ENCODE peak calls at places on chromosomes 1 and 21, in seven cellular contexts. M is fibroblast of lung, Y is IMR-90, R is foreskin fibroblast, P is gastrocnemius medialis, B is fibroblast of mammary gland, A is AG09309. N is an unnamed sample.

GRCh38 chr1:935751-936231 is 12.1 kb downstream of the SAMD11 start:
- DNase-seq in R (no peak), Y (no peak), B (no peak), A (no peak), P (no peak), M (no peak), N (no peak)

GRCh38 chr1:3601743-3602142 is 9.6 kb downstream of the MEGF6 start:
- DNase-seq in B (no peak), P (no peak), M (no peak), Y (no peak), R (no peak), A (no peak), N (no peak)

GRCh38 chr1:227729881-227730629 is 5.0 kb downstream of the JMJD4 start:
- DNase-seq in M (peak), Y (peak), A (peak), B (peak), R (peak), P (peak), N (peak)

GRCh38 chr1:112304151-112304550 is 91.9 kb upstream of the CTTNBP2NL start:
- DNase-seq in A (no peak), M (no peak), P (no peak), B (no peak), Y (no peak), R (no peak), N (no peak)

GRCh38 chr1:40634901-40635655 is 30.4 kb downstream of the RIMS3 start:
- DNase-seq in B (no peak), Y (peak), R (peak), M (no peak), A (no peak), P (no peak), N (peak)

GRCh38 chr1:93579891-93580290 is 101.7 kb downstream of the BCAR3 start:
- DNase-seq in B (peak), P (peak), R (peak), M (peak), A (peak), Y (peak), N (peak)

GRCh38 chr1:29669912-29670311 is 433.6 kb downstream of the PTPRU start:
- DNase-seq in M (no peak), P (no peak), R (no peak), A (no peak), B (no peak), Y (no peak), N (no peak)

GRCh38 chr1:72397786-72398185 is 115.4 kb upstream of the NEGR1 start:
- DNase-seq in P (no peak), Y (peak), M (peak), R (peak), A (peak), B (peak), N (peak)

GRCh38 chr1:3329640-3330281 is 124.7 kb upstream of the ARHGEF16 start:
- DNase-seq in Y (no peak), B (no peak), A (no peak), M (no peak), P (no peak), R (no peak), N (no peak)

GRCh38 chr1:30905898-30906620 is 2.5 kb downstream of the SDC3 start:
- DNase-seq in P (no peak), M (no peak), B (no peak), R (no peak), Y (no peak), A (no peak), N (no peak)

GRCh38 chr1:47593598-47594285 is 155.9 kb downstream of the FOXD2 start:
- DNase-seq in Y (no peak), R (no peak), B (no peak), P (no peak), A (no peak), M (no peak), N (no peak)

GRCh38 chr1:228102791-228103620 is at the start of gene C1orf35:
- DNase-seq in P (peak), B (peak), R (peak), Y (peak), M (peak), A (peak), N (peak)

GRCh38 chr1:41613646-41614592 is 129.4 kb upstream of the EDN2 start:
- DNase-seq in P (no peak), Y (peak), A (peak), R (peak), M (peak), B (peak), N (peak)

GRCh38 chr21:44834951-44835646 is 17.2 kb upstream of the SUMO3 start:
- DNase-seq in R (no peak), P (no peak), B (no peak), A (no peak), M (no peak), Y (no peak), N (no peak)

GRCh38 chr1:110583505-110583904 is 22.7 kb downstream of the KCNA2 start:
- DNase-seq in A (no peak), P (no peak), Y (no peak), R (no peak), M (no peak), B (no peak), N (no peak)

GRCh38 chr1:116887212-116887611 is 22.5 kb upstream of the PTGFRN start:
- DNase-seq in Y (no peak), M (no peak), A (no peak), B (no peak), R (no peak), P (no peak), N (no peak)

GRCh38 chr21:31284797-31285397 is 59.2 kb downstream of the TIAM1 start:
- DNase-seq in R (peak), Y (peak), P (no peak), A (no peak), M (peak), B (peak), N (peak)

GRCh38 chr1:42935313-42935624 is 23.4 kb downstream of the SLC2A1 start:
- DNase-seq in M (no peak), Y (no peak), A (no peak), B (no peak), R (no peak), P (peak), N (no peak)

GRCh38 chr1:68495532-68495931 is 1.4 kb downstream of the DEPDC1 start:
- DNase-seq in B (no peak), A (no peak), R (peak), M (peak), Y (no peak), P (no peak), N (no peak)

GRCh38 chr1:2804628-2805351 is 3.3 kb upstream of the TTC34 start:
- DNase-seq in R (no peak), P (no peak), M (no peak), Y (no peak), A (no peak), B (no peak), N (no peak)

GRCh38 chr1:209611771-209612570 is 28.5 kb downstream of the CAMK1G start:
- DNase-seq in P (peak), R (no peak), Y (no peak), A (no peak), M (no peak), B (no peak), N (no peak)

GRCh38 chr1:175197536-175197935 is 5.0 kb upstream of the KIAA0040 start:
- DNase-seq in B (no peak), A (no peak), P (no peak), M (no peak), Y (no peak), R (no peak), N (peak)

GRCh38 chr1:160083968-160084770 is 2.8 kb downstream of the KCNJ9 start:
- DNase-seq in A (no peak), B (peak), Y (no peak), M (peak), P (no peak), R (peak), N (peak)

GRCh38 chr1:201505505-201505893 is 1.4 kb downstream of the CSRP1 start:
- DNase-seq in B (peak), M (peak), A (no peak), R (peak), P (no peak), Y (peak), N (peak)

GRCh38 chr1:9589719-9590157 is 1.0 kb downstream of the TMEM201 start:
- DNase-seq in M (peak), Y (peak), R (peak), A (no peak), P (no peak), B (peak), N (no peak)

GRCh38 chr21:35222541-35222941 is 173.4 kb upstream of the RUNX1 start:
- DNase-seq in Y (no peak), R (peak), B (no peak), A (no peak), M (no peak), P (peak), N (no peak)

GRCh38 chr1:165532053-165532452 is 11.7 kb upstream of the LRRC52 start:
- DNase-seq in A (no peak), P (no peak), Y (no peak), R (no peak), M (no peak), B (no peak), N (no peak)

GRCh38 chr21:27423906-27424595 is 457.2 kb upstream of the ADAMTS5 start:
- DNase-seq in R (peak), P (no peak), M (no peak), B (peak), Y (peak), A (peak), N (peak)

GRCh38 chr21:31142600-31142999 is 104.3 kb upstream of the KRTAP19-8 start:
- DNase-seq in M (no peak), P (no peak), A (no peak), Y (no peak), R (no peak), B (no peak), N (no peak)

GRCh38 chr1:63642901-63643300 is 49.7 kb downstream of the PGM1 start:
- DNase-seq in P (no peak), B (no peak), Y (no peak), A (no peak), R (no peak), M (no peak), N (no peak)

GRCh38 chr1:109198043-109198695 is 15.5 kb upstream of the SARS1 start:
- DNase-seq in R (peak), Y (peak), P (peak), B (peak), M (peak), A (peak), N (peak)

GRCh38 chr1:2971609-2972008 is 49.7 kb upstream of the ACTRT2 start:
- DNase-seq in P (no peak), A (no peak), R (no peak), M (no peak), Y (no peak), B (no peak), N (no peak)

GRCh38 chr1:1306070-1306660 is 1.6 kb downstream of the ACAP3 start:
- DNase-seq in M (no peak), P (no peak), R (peak), Y (peak), A (no peak), B (no peak), N (no peak)

GRCh38 chr1:156496211-156496761 is 4.3 kb downstream of the MEF2D start:
- DNase-seq in P (peak), A (no peak), Y (peak), B (peak), M (no peak), R (peak), N (no peak)

GRCh38 chr1:68168545-68169065 is 63.7 kb downstream of the WLS start:
- DNase-seq in R (no peak), B (no peak), P (no peak), A (no peak), Y (no peak), M (peak), N (no peak)

GRCh38 chr1:200182701-200183100 is 155.2 kb downstream of the NR5A2 start:
- DNase-seq in B (no peak), P (peak), Y (no peak), M (no peak), R (no peak), A (no peak), N (no peak)

GRCh38 chr1:200179126-200179780 is 151.7 kb downstream of the NR5A2 start:
- DNase-seq in R (peak), Y (peak), B (peak), P (no peak), M (peak), A (peak), N (peak)

GRCh38 chr1:200179781-200180160 is 152.3 kb downstream of the NR5A2 start:
- DNase-seq in A (no peak), R (no peak), M (no peak), B (no peak), Y (peak), P (no peak), N (no peak)

GRCh38 chr1:200181861-200182260 is 154.4 kb downstream of the NR5A2 start:
- DNase-seq in A (no peak), P (no peak), Y (no peak), M (no peak), B (no peak), R (no peak), N (no peak)

GRCh38 chr1:200180821-200181220 is 153.3 kb downstream of the NR5A2 start:
- DNase-seq in R (peak), P (no peak), A (peak), Y (peak), M (peak), B (peak), N (peak)
- TF ChIP-seq CTCF in R (no peak), P (no peak), A (peak), Y (peak), M (peak), B (peak), N (peak)

DNA sequence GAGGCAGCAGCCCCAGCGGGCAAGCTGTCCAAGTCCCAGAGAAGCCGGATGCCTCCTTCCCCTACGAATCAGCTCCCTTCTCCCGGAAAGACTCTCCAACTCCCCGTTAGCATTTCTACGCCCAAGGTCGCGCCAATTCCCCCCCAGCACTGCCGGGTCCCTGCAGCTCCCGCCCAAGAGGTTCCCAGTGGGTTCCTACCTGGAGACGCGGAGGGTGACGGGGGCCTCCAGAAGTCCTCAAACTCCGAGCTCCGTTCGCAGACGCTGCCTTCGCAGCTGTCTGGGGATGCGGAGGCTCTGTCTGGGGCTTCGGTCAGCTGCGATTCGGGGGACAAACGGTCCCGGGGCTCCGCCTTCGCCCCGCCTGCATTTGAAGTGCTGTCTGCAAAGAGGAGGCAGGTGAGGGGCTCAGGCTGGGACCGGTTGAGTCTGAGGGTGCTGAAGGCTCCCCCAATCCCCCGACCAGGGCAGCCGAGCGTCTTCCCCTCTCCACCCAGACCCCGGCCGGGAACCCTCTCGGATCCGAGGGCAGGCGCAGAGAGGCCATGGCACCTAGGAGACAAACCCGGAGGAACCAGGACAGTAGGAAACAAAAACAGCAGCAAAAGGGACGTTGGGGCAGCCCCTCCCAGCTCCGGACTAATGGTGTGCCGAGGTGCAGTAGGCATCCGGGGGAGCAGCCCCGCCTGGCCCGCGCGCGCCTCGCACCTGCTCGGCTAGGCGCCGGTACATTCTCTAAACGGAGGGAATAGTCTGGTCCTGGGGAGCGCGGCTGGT is 3.9 kb downstream of the GFI1 start:
- DNase-seq in M (no peak), R (peak), B (no peak), Y (no peak), A (no peak), P (no peak), N (no peak)
- H3K4me3 ChIP-seq in M (no peak), R (peak), B (peak), Y (no peak), A (no peak), P (peak), N (peak)

DNA sequence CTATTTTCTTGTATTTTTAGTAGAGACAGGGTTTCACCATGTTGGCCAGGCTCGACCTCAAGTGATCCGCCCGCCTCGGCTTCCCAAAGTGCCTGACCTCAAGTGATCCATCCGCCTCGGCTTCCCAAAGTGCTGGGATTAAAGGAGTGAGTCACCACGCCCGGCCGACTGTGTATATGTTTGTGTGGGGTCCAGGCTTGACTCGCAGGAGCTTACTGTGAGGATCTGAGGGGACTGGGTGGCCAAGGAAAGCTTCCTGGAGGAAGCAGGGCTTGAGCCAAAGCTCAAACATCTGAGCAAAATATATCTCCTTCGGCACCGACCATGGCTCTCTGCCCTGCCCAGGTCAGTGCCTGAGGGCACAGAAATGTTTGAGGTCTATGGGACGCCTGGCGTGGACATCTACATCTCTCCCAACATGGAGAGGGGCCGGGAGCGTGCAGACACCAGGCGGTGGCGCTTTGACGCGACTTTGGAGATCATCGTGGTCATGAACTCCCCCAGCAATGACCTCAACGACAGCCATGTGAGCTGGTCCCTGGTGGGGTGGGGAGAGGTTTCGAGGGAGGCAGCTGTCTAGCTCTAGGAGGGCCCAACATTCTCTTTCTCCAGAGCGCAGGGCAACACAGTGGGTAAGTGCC is 10.5 kb downstream of the PADI3 start:
- DNase-seq in A (no peak), R (no peak), B (peak), P (no peak), M (peak), Y (peak), N (no peak)
- TF ChIP-seq CTCF in A (no peak), R (no peak), B (no peak), P (no peak), M (no peak), Y (no peak), N (no peak)

DNA sequence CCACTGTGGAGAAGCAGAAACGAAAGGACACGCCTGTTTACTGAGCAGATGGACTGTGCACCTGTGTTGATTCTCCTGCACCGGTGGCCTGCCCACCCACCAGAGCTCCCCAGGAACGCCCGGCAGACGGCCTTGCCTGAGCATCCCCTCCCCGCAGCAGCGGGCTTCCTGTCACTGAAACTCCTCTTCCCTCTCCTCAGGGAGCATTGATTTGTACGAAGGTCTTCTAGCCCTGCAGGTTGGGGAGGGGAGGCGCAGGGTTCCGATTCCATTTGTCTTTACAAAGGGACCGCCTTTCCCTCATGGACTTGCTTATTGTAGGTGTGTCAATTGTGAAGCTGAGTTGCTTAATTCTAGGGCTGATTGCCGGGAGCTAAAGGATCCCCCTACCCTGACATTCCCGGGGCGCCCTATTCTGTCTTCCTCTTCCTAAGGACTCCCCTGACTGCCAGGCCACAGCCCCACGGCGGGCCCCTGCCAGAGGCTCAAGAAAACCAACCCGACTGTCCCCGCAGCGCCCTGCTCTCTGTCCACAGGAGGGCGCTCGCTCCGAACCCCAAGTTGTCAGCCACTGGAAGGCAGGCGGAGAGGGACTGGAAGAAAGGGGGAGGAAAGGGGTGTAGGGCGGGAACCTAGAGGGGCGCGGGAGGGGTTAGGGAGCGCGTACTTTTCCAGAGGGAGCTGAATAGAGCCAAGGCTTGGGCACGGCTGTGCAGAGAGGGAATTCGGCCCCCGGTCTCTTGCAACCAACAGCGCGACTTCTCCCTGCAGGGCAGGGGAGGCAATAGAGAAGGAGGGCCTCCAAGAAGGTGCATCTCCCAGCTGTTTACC is 2.8 kb downstream of the S100A6 start:
- DNase-seq in Y (peak), P (peak), R (peak), B (peak), A (peak), M (peak), N (peak)
- H3K4me3 ChIP-seq in Y (peak), P (peak), R (peak), B (peak), A (peak), M (peak), N (peak)

GRCh38 chr1:161946071-161946987 is 77.3 kb downstream of the OLFML2B start:
- DNase-seq in R (peak), M (peak), A (peak), Y (peak), P (no peak), B (peak), N (peak)

GRCh38 chr1:161940866-161941591 is 82.6 kb downstream of the OLFML2B start:
- DNase-seq in M (peak), B (peak), A (no peak), P (no peak), Y (peak), R (no peak), N (no peak)

GRCh38 chr1:161943713-161944112 is 80.0 kb downstream of the OLFML2B start:
- DNase-seq in Y (no peak), B (no peak), A (no peak), P (no peak), M (no peak), R (no peak), N (no peak)

GRCh38 chr1:161945306-161945705 is 78.4 kb downstream of the OLFML2B start:
- DNase-seq in P (no peak), A (no peak), B (no peak), Y (no peak), R (no peak), M (no peak), N (no peak)

GRCh38 chr1:161941726-161942125 is 81.9 kb downstream of the OLFML2B start:
- DNase-seq in P (no peak), R (no peak), A (no peak), B (no peak), M (no peak), Y (no peak), N (no peak)
- TF ChIP-seq CTCF in P (no peak), R (no peak), A (no peak), B (no peak), M (no peak), Y (no peak), N (no peak)

GRCh38 chr1:87852410-87853202 is 523.9 kb downstream of the LMO4 start:
- DNase-seq in B (no peak), A (no peak), M (no peak), P (no peak), R (no peak), Y (no peak), N (no peak)
- H3K4me3 ChIP-seq in B (no peak), A (no peak), M (no peak), P (no peak), R (no peak), Y (no peak), N (no peak)

GRCh38 chr1:38360807-38361206 is 314.2 kb upstream of the POU3F1 start:
- DNase-seq in M (no peak), P (no peak), Y (no peak), R (no peak), B (no peak), A (no peak), N (no peak)
- TF ChIP-seq CTCF in M (no peak), P (no peak), Y (no peak), R (no peak), B (no peak), A (no peak), N (no peak)

N was measured in fibroblast of pulmonary artery.